ENCODE peak calls at places on chromosomes 16 and 17, in four cellular contexts. One of them, this sample, is unnamed.

GRCh38 chr17:5584383-5584951 is at the start of gene NLRP1:
- DNase-seq in A549: no peak
- DNase-seq in IMR-90: peak
- DNase-seq in K562: no peak
- DNase-seq in this sample: peak

GRCh38 chr16:72189865-72190371 is 18.0 kb upstream of the PMFBP1 start:
- DNase-seq in A549: no peak
- DNase-seq in IMR-90: peak
- DNase-seq in K562: peak
- DNase-seq in this sample: no peak

GRCh38 chr17:44981221-44981968 is 13.3 kb upstream of the C1QL1 start:
- DNase-seq in A549: peak
- DNase-seq in IMR-90: peak
- DNase-seq in K562: no peak
- DNase-seq in this sample: peak

GRCh38 chr17:45834471-45835396 is 9.9 kb upstream of the SPPL2C start:
- DNase-seq in A549: peak
- DNase-seq in IMR-90: no peak
- DNase-seq in K562: no peak
- DNase-seq in this sample: no peak

GRCh38 chr16:4877298-4877685 is 30.0 kb downstream of the UBN1 start:
- DNase-seq in A549: no peak
- DNase-seq in IMR-90: no peak
- DNase-seq in K562: no peak
- DNase-seq in this sample: no peak

GRCh38 chr17:34582901-34583245 is 3.5 kb downstream of the TMEM132E start:
- DNase-seq in A549: no peak
- DNase-seq in IMR-90: no peak
- DNase-seq in K562: no peak
- DNase-seq in this sample: no peak

GRCh38 chr17:80104321-80104955 is 3.1 kb downstream of the GAA start:
- DNase-seq in A549: no peak
- DNase-seq in IMR-90: no peak
- DNase-seq in K562: no peak
- DNase-seq in this sample: no peak

GRCh38 chr17:35788504-35788998 is 6.9 kb downstream of the MMP28 start:
- DNase-seq in A549: peak
- DNase-seq in IMR-90: peak
- DNase-seq in K562: no peak
- DNase-seq in this sample: no peak

GRCh38 chr17:12027658-12028057 is 7.0 kb downstream of the MAP2K4 start:
- DNase-seq in A549: no peak
- DNase-seq in IMR-90: no peak
- DNase-seq in K562: no peak
- DNase-seq in this sample: no peak

GRCh38 chr17:14513835-14514234 is 213.0 kb downstream of the HS3ST3B1 start:
- DNase-seq in A549: no peak
- DNase-seq in IMR-90: no peak
- DNase-seq in K562: no peak
- DNase-seq in this sample: no peak

GRCh38 chr17:14510136-14510535 is 209.3 kb downstream of the HS3ST3B1 start:
- DNase-seq in A549: no peak
- DNase-seq in IMR-90: peak
- DNase-seq in K562: no peak
- DNase-seq in this sample: no peak

DNA sequence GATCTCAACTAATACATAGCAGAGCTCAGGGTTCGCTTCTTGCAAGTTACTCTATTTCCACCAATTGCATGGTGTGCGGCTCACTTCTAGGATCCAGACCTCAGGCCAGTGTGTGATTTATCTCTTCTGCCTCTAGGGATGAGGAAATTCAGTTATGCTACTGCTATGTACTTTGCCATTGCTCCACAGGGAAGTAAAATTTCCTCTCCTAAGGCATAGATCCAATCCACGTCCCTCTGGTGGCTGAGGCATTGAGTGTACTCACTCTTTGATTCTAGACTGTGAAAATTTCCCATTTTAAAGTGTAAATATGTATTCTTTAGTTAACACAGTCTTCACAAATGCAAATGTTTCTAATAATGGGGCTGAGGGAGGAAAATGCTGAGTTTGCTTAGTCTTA is 214.1 kb downstream of the HS3ST3B1 start:
- DNase-seq in A549: no peak
- DNase-seq in IMR-90: no peak
- DNase-seq in K562: no peak
- DNase-seq in this sample: no peak
- TF ChIP-seq MAZ in A549: no peak
- TF ChIP-seq MAZ in IMR-90: no peak
- TF ChIP-seq MAZ in K562: no peak
- TF ChIP-seq MAZ in this sample: no peak

GRCh38 chr16:19241512-19241911 is 44.0 kb upstream of the CLEC19A start:
- DNase-seq in A549: no peak
- DNase-seq in IMR-90: no peak
- DNase-seq in K562: no peak
- DNase-seq in this sample: no peak
- TF ChIP-seq MAZ in A549: no peak
- TF ChIP-seq MAZ in IMR-90: no peak
- TF ChIP-seq MAZ in K562: no peak
- TF ChIP-seq MAZ in this sample: no peak

DNA sequence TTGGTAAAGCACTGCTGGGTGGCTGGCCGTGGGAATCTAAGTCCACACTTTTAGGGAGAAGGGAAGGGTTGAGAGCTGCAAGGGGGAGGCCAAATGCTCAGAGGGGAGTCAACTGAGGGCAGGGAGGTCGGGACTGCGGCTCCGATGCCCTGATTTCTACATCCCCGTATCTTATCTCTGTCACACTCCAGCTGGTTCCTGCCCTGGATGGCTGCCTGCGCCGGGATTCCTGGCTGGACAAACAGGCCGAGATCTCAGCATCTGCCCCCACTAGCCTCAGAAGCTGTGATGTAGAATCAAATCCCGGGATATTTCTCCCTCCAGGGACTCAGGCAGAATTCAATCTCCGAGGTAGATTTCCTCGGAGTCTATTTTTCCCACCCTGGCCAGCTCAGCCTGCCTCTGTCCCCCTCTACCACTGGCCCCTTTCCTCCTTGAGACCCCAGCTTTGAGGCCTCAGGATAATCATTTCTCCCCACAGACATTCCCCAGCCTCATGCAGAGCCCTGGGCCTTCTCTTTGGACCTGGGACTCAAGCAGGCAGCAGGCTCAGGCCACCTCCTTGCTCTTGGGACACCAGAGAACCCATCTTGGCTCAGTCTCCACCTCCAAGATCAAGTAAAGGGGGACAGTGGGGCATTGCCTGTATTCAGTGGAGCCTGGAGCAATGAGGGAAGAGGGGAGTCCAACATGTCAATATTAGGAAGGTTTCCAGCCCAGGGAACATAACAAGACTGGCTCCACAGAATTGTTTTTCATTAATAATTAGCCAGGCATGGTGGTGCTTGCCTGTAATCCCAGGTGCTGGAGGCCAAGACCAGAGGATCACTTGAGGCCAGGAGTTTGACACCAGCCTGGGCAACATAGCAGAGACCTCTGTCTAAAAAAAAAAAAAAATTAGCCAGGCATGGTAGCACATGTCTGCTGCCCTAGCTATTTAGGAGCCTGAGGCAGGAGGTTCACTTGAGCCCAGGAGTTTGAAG is 1.8 kb downstream of the SHBG start:
- DNase-seq in A549: no peak
- DNase-seq in IMR-90: no peak
- DNase-seq in K562: no peak
- DNase-seq in this sample: peak
- TF ChIP-seq MAZ in A549: no peak
- TF ChIP-seq MAZ in IMR-90: no peak
- TF ChIP-seq MAZ in K562: no peak
- TF ChIP-seq MAZ in this sample: no peak

GRCh38 chr16:85733155-85733838 is 17.6 kb downstream of the C16orf74 start:
- DNase-seq in A549: no peak
- DNase-seq in IMR-90: no peak
- DNase-seq in K562: no peak
- DNase-seq in this sample: no peak

GRCh38 chr16:85735946-85736345 is 14.9 kb downstream of the C16orf74 start:
- DNase-seq in A549: no peak
- DNase-seq in IMR-90: no peak
- DNase-seq in K562: no peak
- DNase-seq in this sample: no peak

GRCh38 chr16:85735225-85735722 is 15.6 kb downstream of the C16orf74 start:
- DNase-seq in A549: no peak
- DNase-seq in IMR-90: no peak
- DNase-seq in K562: no peak
- DNase-seq in this sample: no peak

GRCh38 chr16:85734311-85735017 is 16.4 kb downstream of the C16orf74 start:
- DNase-seq in A549: no peak
- DNase-seq in IMR-90: no peak
- DNase-seq in K562: no peak
- DNase-seq in this sample: no peak

DNA sequence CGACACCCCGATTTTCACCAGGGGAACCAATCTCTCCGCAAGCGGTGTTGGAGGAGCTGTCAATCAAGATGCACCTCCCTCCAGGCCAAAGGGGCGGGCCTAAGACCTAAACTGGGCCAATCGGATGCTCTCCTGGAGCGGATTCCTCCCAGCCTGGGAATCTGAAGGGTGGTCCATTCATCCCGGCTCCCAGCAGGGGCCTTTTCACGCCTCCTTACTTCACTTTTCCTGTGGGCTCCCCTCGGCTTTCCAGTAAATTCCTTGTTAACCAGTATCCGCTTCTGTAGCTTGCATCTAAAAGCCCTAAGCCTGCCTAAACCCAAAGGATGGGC is 17.1 kb downstream of the C16orf74 start:
- DNase-seq in A549: peak
- DNase-seq in IMR-90: no peak
- DNase-seq in K562: peak
- DNase-seq in this sample: no peak
- TF ChIP-seq MAZ in A549: no peak
- TF ChIP-seq MAZ in IMR-90: no peak
- TF ChIP-seq MAZ in K562: no peak
- TF ChIP-seq MAZ in this sample: no peak

DNA sequence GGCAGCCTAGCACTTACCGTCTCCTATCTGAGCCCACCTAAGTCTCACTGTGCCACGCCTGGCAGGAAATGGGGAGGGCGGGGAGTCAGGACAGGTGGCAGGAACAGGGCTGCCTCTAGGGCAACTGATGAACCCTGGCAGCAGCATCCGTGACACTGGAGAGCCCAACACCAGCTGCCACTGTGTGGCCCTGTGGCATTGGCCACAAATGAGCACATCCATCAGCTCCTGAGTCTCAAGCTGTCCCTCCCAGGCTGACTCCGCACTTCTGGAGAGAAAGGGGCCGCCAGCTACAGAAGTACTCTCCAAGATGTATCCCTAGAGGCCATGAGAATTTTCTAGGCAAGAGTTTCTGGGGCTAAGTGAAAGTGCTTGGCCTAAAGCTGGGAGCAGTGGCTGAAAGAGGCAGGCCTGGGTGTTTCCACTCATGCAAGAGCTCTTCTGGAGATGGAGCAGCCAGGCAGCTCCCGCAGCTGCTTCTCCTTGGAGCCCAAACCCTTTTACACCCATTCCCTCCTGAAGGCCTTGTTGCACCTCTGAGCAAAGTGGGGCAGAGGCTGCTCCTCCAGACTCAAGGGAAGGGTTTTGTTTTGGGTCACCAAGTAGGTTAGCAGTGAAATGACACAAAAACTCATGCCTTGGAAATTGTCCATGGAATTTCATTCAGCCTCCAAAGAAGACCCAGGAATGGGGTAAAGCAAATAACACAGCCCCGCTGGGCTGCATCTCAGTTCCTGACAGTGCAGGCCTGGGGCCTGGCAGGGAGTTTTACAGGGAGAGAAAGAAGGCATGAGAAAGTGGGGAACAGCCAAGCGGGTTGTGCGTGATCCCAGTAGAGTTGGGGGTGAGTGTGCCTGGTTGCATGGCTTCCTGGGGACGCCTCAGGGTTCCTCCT is 25.8 kb downstream of the PEMT start:
- DNase-seq in A549: no peak
- DNase-seq in IMR-90: no peak
- DNase-seq in K562: no peak
- DNase-seq in this sample: no peak
- TF ChIP-seq MAZ in A549: no peak
- TF ChIP-seq MAZ in IMR-90: no peak
- TF ChIP-seq MAZ in K562: no peak
- TF ChIP-seq MAZ in this sample: no peak